ENCODE peak calls at places on chromosomes 4 and X, in six cellular contexts. R is body of pancreas, L is HepG2, O is GM13977, U is bronchial epithelial cell, A is endothelial cell of umbilical vein. E is an unnamed sample.

GRCh38 chrX:65690057-65690855 is 22.8 kb downstream of the MSN start:
- DNase-seq in R (no peak), L (no peak), O (no peak), U (peak; percentile 83), A (no peak), E (no peak)

GRCh38 chr4:8159522-8160232 is 1.1 kb upstream of the ABLIM2 start:
- DNase-seq in R (peak; percentile 54), L (no peak), O (no peak), U (no peak), A (no peak), E (no peak)

GRCh38 chr4:180190382-180190781 is 2052.8 kb upstream of the TENM3 start:
- DNase-seq in R (no peak), L (no peak), O (no peak), U (no peak), A (no peak), E (peak; percentile 7)

GRCh38 chrX:41481264-41482109 is 34.3 kb downstream of the NYX start:
- DNase-seq in R (no peak), L (peak; percentile 29), O (peak; percentile 61), U (peak; percentile 8), A (peak; percentile 2), E (peak; percentile 52)

GRCh38 chrX:150664290-150664689 is 28.9 kb upstream of the MTMR1 start:
- DNase-seq in R (peak; percentile 88), L (no peak), O (no peak), U (no peak), A (no peak), E (no peak)

GRCh38 chr4:139085141-139085540 is 69.6 kb downstream of the NOCT start:
- DNase-seq in R (no peak), L (peak; percentile 11), O (no peak), U (peak; percentile 47), A (peak; percentile 52), E (peak; percentile 19)

GRCh38 chr4:16082424-16083216 is 1.2 kb downstream of the PROM1 start:
- DNase-seq in R (peak; percentile 59), L (peak; percentile 39), O (peak; percentile 40), U (no peak), A (peak; percentile 30), E (peak; percentile 37)

GRCh38 chr4:41652971-41653370 is 95.6 kb downstream of the PHOX2B start:
- DNase-seq in R (no peak), L (no peak), O (no peak), U (no peak), A (no peak), E (no peak)

GRCh38 chrX:73855546-73855945 is 292.5 kb downstream of the CHIC1 start:
- DNase-seq in R (peak; percentile 69), L (peak; percentile 22), O (peak; percentile 57), U (peak; percentile 42), A (peak; percentile 62), E (peak; percentile 32)

GRCh38 chr4:185566972-185567749 is 31.9 kb upstream of the PDLIM3 start:
- DNase-seq in R (peak; percentile 42), L (peak; percentile 78), O (no peak), U (peak; percentile 35), A (peak; percentile 93), E (no peak)

GRCh38 chrX:68895339-68896250 is 66.8 kb downstream of the EFNB1 start:
- DNase-seq in R (peak; percentile 56), L (peak; percentile 3), O (no peak), U (peak; percentile 74), A (peak; percentile 81), E (no peak)

GRCh38 chrX:84469226-84469625 is 33.0 kb downstream of the HDX start:
- DNase-seq in R (no peak), L (no peak), O (no peak), U (peak; percentile 35), A (peak; percentile 62), E (no peak)

GRCh38 chr4:109571494-109571893 is 11.4 kb downstream of the MCUB start:
- DNase-seq in R (no peak), L (no peak), O (no peak), U (no peak), A (no peak), E (no peak)

GRCh38 chr4:78652282-78652876 is 100.8 kb downstream of the ANXA3 start:
- DNase-seq in R (peak; percentile 19), L (no peak), O (no peak), U (no peak), A (peak; percentile 91), E (no peak)

GRCh38 chr4:46956451-46956850 is 36.9 kb downstream of the GABRA4 start:
- DNase-seq in R (no peak), L (no peak), O (no peak), U (no peak), A (no peak), E (no peak)

GRCh38 chr4:610411-611261 is 14.7 kb upstream of the PDE6B start:
- DNase-seq in R (no peak), L (no peak), O (no peak), U (peak; percentile 89), A (no peak), E (no peak)

GRCh38 chr4:172147702-172148101 is 334.5 kb downstream of the GALNTL6 start:
- DNase-seq in R (no peak), L (no peak), O (no peak), U (no peak), A (no peak), E (no peak)

GRCh38 chrX:140274761-140275525 is 229.9 kb downstream of the SOX3 start:
- DNase-seq in R (no peak), L (no peak), O (no peak), U (peak; percentile 73), A (no peak), E (no peak)

GRCh38 chr4:23202712-23203247 is 510.0 kb downstream of the GBA3 start:
- DNase-seq in R (no peak), L (no peak), O (no peak), U (no peak), A (no peak), E (no peak)

GRCh38 chrX:105190252-105190853 is 30.1 kb downstream of the TEX13A start:
- DNase-seq in R (peak; percentile 29), L (no peak), O (peak; percentile 23), U (peak; percentile 27), A (peak; percentile 43), E (peak; percentile 7)

GRCh38 chrX:105189093-105189492 is 31.4 kb downstream of the TEX13A start:
- DNase-seq in R (no peak), L (no peak), O (no peak), U (no peak), A (no peak), E (no peak)

GRCh38 chrX:105191878-105192277 is 28.6 kb downstream of the TEX13A start:
- DNase-seq in R (peak; percentile 25), L (no peak), O (peak; percentile 12), U (peak; percentile 20), A (peak; percentile 1), E (no peak)
- TF ChIP-seq CTCF in R (no peak), L (peak; percentile 32), O (peak; percentile 24), U (peak; percentile 54), A (no peak), E (no peak)

GRCh38 chrX:51456814-51457213 is 39.6 kb downstream of the NUDT11 start:
- DNase-seq in R (no peak), L (peak; percentile 0), O (no peak), U (no peak), A (no peak), E (no peak)

GRCh38 chrX:51456246-51456645 is 40.1 kb downstream of the NUDT11 start:
- DNase-seq in R (peak; percentile 45), L (no peak), O (no peak), U (no peak), A (no peak), E (no peak)

GRCh38 chrX:51461053-51462050 is 35.0 kb downstream of the NUDT11 start:
- DNase-seq in R (no peak), L (peak; percentile 6), O (peak; percentile 30), U (peak; percentile 18), A (peak; percentile 34), E (peak; percentile 6)

GRCh38 chrX:51463322-51463721 is 33.1 kb downstream of the NUDT11 start:
- DNase-seq in R (no peak), L (no peak), O (no peak), U (no peak), A (no peak), E (no peak)

DNA sequence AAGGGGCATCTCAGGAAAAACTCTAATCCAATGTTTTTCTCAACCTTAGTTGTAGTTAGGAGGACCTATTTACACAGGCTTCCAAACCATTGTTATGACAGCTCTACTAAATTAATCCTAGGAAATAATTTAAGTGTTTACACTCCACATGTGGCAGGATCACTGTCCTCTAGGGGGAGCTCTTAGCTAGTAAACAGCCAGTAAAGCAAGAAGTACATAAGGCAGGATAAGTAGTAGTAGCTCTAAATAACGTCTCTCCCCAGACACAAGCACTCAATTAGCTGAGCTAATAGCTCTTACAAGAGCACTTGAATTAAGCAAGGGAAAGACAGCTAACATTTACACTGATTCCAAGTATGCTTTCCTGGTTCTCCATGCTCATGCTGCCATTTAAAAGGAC is 37.3 kb downstream of the NUDT11 start:
- DNase-seq in R (no peak), L (peak; percentile 3), O (no peak), U (peak; percentile 29), A (peak; percentile 1), E (no peak)
- TF ChIP-seq CTCF in R (peak; percentile 25), L (no peak), O (peak; percentile 56), U (peak; percentile 32), A (peak; percentile 17), E (no peak)

DNA sequence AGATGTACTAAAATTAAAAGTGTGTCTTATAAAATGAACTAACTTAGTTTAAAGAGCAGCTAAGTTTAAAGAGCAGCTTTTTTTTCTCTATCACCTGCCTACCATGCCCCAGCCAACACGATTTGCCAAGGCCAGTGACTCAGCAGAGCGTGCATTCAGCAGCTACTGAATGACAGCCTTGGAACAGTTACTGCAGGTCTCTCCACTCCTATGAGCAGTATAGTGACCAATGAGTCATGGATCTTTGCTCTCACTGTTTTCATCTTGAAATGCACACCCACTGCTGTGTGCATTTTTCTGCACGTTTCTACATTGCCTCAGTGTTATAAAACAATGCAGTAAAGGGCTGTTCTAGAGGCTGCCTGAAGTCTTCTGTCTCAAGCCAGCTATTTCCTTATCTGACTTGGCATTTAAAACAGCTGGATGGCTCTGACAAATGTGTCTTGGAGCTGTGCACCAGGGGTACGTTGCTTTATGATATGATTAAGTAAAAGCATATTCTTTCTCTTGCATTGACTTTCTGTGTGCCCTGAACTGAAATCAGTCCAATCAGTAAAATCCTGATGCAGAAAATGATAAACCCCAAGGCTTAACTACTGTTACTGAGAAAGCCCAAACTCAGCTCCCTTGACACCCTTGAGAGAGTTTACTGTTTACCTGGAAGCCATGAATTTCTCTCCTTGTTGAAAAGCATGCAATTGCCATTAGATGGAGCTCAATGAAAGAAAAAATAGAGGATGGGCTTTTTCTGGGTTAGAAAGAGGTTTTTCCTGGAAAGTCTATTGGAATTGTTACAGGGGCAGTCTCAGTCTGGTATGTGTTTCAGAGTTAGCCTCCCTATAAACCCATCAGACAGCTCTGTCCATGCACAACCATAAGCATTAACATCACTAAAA is 66.2 kb upstream of the C4orf54 start:
- DNase-seq in R (peak; percentile 90), L (peak; percentile 58), O (no peak), U (peak; percentile 97), A (peak; percentile 4), E (no peak)
- TF ChIP-seq CTCF in R (no peak), L (no peak), O (no peak), U (no peak), A (no peak), E (no peak)

DNA sequence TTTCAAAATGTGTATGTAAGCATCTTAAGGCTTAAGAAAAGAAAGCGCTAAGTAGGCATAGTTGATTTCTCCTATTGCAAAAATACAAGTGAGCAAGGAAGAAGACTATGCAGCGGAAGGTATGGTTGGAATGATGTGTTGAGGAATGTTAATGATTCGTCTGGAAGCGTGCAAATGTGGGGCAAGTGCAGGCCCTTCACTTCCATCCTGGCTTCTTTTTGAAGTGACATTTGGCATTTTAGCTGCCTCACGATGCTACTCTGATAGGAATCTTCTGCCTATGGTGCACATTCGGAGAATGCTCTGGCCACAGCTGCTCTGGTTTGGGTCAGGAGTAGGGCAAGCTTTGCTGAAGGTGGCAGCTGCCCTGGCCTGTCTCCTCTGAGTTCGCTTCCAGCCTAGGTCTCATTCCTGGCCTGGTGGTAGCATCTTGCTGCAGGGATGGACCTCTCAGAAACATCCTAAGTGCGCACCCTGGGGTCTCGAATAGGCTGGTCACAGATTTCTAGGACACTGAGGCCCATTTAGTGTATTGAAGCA is 49.4 kb upstream of the STOX2 start:
- DNase-seq in R (no peak), L (no peak), O (no peak), U (no peak), A (no peak), E (no peak)
- TF ChIP-seq CTCF in R (no peak), L (no peak), O (no peak), U (no peak), A (no peak), E (no peak)